ENCODE peak calls at places on chromosomes 3 and 15, in eight cellular contexts. One of them, this sample, is unnamed.
A peak's percentile ranks its signal among the peaks of the same experiment; 100 is the strongest.

GRCh38 chr3:53187430-53187829 is 26.4 kb downstream of the PRKCD start:
- DNase-seq in NCI-H774: no peak
- DNase-seq in activated CD4-positive, alpha-beta T cell treated with anti-CD3 and anti-CD28 coated beads, Interleukin-2, amount 50 U/mL, for 1 hour: no peak
- DNase-seq in A172: no peak
- DNase-seq in non-pigmented ciliary epithelial cell: no peak
- DNase-seq in WTC11: no peak
- DNase-seq in dermis microvascular lymphatic vessel endothelial cell: no peak
- DNase-seq in foreskin melanocyte: no peak
- DNase-seq in this sample: no peak

GRCh38 chr3:114411292-114411691 is 117.5 kb downstream of the TIGIT start:
- DNase-seq in WTC11: no peak
- DNase-seq in dermis microvascular lymphatic vessel endothelial cell: peak; percentile 75
- DNase-seq in NCI-H774: no peak
- DNase-seq in foreskin melanocyte: peak; percentile 57
- DNase-seq in non-pigmented ciliary epithelial cell: no peak
- DNase-seq in A172: peak; percentile 24
- DNase-seq in activated CD4-positive, alpha-beta T cell treated with anti-CD3 and anti-CD28 coated beads, Interleukin-2, amount 50 U/mL, for 1 hour: no peak
- DNase-seq in this sample: peak; percentile 60

GRCh38 chr15:73386886-73387506 is 18.2 kb upstream of the HCN4 start:
- DNase-seq in dermis microvascular lymphatic vessel endothelial cell: no peak
- DNase-seq in activated CD4-positive, alpha-beta T cell treated with anti-CD3 and anti-CD28 coated beads, Interleukin-2, amount 50 U/mL, for 1 hour: no peak
- DNase-seq in foreskin melanocyte: no peak
- DNase-seq in A172: no peak
- DNase-seq in WTC11: peak; percentile 31
- DNase-seq in NCI-H774: no peak
- DNase-seq in non-pigmented ciliary epithelial cell: no peak
- DNase-seq in this sample: no peak

GRCh38 chr3:58135712-58136543 is 74.8 kb downstream of the DNASE1L3 start:
- DNase-seq in dermis microvascular lymphatic vessel endothelial cell: no peak
- DNase-seq in NCI-H774: no peak
- DNase-seq in WTC11: no peak
- DNase-seq in foreskin melanocyte: no peak
- DNase-seq in A172: no peak
- DNase-seq in activated CD4-positive, alpha-beta T cell treated with anti-CD3 and anti-CD28 coated beads, Interleukin-2, amount 50 U/mL, for 1 hour: no peak
- DNase-seq in non-pigmented ciliary epithelial cell: no peak
- DNase-seq in this sample: no peak

GRCh38 chr3:129016725-129017530 is 15.8 kb downstream of the EFCC1 start:
- DNase-seq in NCI-H774: no peak
- DNase-seq in A172: peak; percentile 27
- DNase-seq in non-pigmented ciliary epithelial cell: no peak
- DNase-seq in activated CD4-positive, alpha-beta T cell treated with anti-CD3 and anti-CD28 coated beads, Interleukin-2, amount 50 U/mL, for 1 hour: peak; percentile 26
- DNase-seq in dermis microvascular lymphatic vessel endothelial cell: peak; percentile 70
- DNase-seq in foreskin melanocyte: no peak
- DNase-seq in WTC11: no peak
- DNase-seq in this sample: no peak

GRCh38 chr3:101867521-101867920 is 18.2 kb downstream of the NFKBIZ start:
- DNase-seq in NCI-H774: no peak
- DNase-seq in A172: no peak
- DNase-seq in dermis microvascular lymphatic vessel endothelial cell: no peak
- DNase-seq in WTC11: no peak
- DNase-seq in activated CD4-positive, alpha-beta T cell treated with anti-CD3 and anti-CD28 coated beads, Interleukin-2, amount 50 U/mL, for 1 hour: no peak
- DNase-seq in foreskin melanocyte: no peak
- DNase-seq in non-pigmented ciliary epithelial cell: no peak
- DNase-seq in this sample: no peak

GRCh38 chr3:11558002-11558401 is 85.7 kb downstream of the VGLL4 start:
- DNase-seq in non-pigmented ciliary epithelial cell: peak; percentile 79
- DNase-seq in foreskin melanocyte: peak; percentile 52
- DNase-seq in NCI-H774: no peak
- DNase-seq in dermis microvascular lymphatic vessel endothelial cell: no peak
- DNase-seq in A172: peak; percentile 74
- DNase-seq in activated CD4-positive, alpha-beta T cell treated with anti-CD3 and anti-CD28 coated beads, Interleukin-2, amount 50 U/mL, for 1 hour: no peak
- DNase-seq in WTC11: no peak
- DNase-seq in this sample: peak; percentile 61

GRCh38 chr3:50605901-50606326 is 5.7 kb downstream of the CISH start:
- DNase-seq in non-pigmented ciliary epithelial cell: no peak
- DNase-seq in A172: no peak
- DNase-seq in dermis microvascular lymphatic vessel endothelial cell: no peak
- DNase-seq in foreskin melanocyte: no peak
- DNase-seq in NCI-H774: no peak
- DNase-seq in WTC11: no peak
- DNase-seq in activated CD4-positive, alpha-beta T cell treated with anti-CD3 and anti-CD28 coated beads, Interleukin-2, amount 50 U/mL, for 1 hour: no peak
- DNase-seq in this sample: no peak

GRCh38 chr3:111539351-111540331 is 2.4 kb upstream of the CD96 start:
- DNase-seq in activated CD4-positive, alpha-beta T cell treated with anti-CD3 and anti-CD28 coated beads, Interleukin-2, amount 50 U/mL, for 1 hour: peak; percentile 66
- DNase-seq in foreskin melanocyte: no peak
- DNase-seq in WTC11: peak; percentile 79
- DNase-seq in non-pigmented ciliary epithelial cell: no peak
- DNase-seq in dermis microvascular lymphatic vessel endothelial cell: peak; percentile 4
- DNase-seq in A172: peak; percentile 64
- DNase-seq in NCI-H774: peak; percentile 15
- DNase-seq in this sample: peak; percentile 58

GRCh38 chr15:58441376-58442070 is 9.7 kb downstream of the LIPC start:
- DNase-seq in WTC11: no peak
- DNase-seq in dermis microvascular lymphatic vessel endothelial cell: peak; percentile 36
- DNase-seq in activated CD4-positive, alpha-beta T cell treated with anti-CD3 and anti-CD28 coated beads, Interleukin-2, amount 50 U/mL, for 1 hour: no peak
- DNase-seq in non-pigmented ciliary epithelial cell: peak; percentile 43
- DNase-seq in A172: peak; percentile 39
- DNase-seq in NCI-H774: no peak
- DNase-seq in foreskin melanocyte: no peak
- DNase-seq in this sample: peak; percentile 79

GRCh38 chr3:139339219-139339906 is 4.5 kb upstream of the MRPS22 start:
- DNase-seq in NCI-H774: no peak
- DNase-seq in foreskin melanocyte: no peak
- DNase-seq in dermis microvascular lymphatic vessel endothelial cell: no peak
- DNase-seq in A172: peak; percentile 45
- DNase-seq in activated CD4-positive, alpha-beta T cell treated with anti-CD3 and anti-CD28 coated beads, Interleukin-2, amount 50 U/mL, for 1 hour: no peak
- DNase-seq in non-pigmented ciliary epithelial cell: peak; percentile 10
- DNase-seq in WTC11: no peak
- DNase-seq in this sample: no peak

GRCh38 chr3:194750409-194750808 is 64.7 kb downstream of the FAM43A start:
- DNase-seq in activated CD4-positive, alpha-beta T cell treated with anti-CD3 and anti-CD28 coated beads, Interleukin-2, amount 50 U/mL, for 1 hour: no peak
- DNase-seq in dermis microvascular lymphatic vessel endothelial cell: no peak
- DNase-seq in NCI-H774: no peak
- DNase-seq in WTC11: peak; percentile 39
- DNase-seq in foreskin melanocyte: no peak
- DNase-seq in A172: no peak
- DNase-seq in non-pigmented ciliary epithelial cell: no peak
- DNase-seq in this sample: no peak

GRCh38 chr3:11818033-11818432 is 28.7 kb downstream of the TAMM41 start:
- DNase-seq in non-pigmented ciliary epithelial cell: no peak
- DNase-seq in WTC11: no peak
- DNase-seq in A172: peak; percentile 30
- DNase-seq in dermis microvascular lymphatic vessel endothelial cell: no peak
- DNase-seq in activated CD4-positive, alpha-beta T cell treated with anti-CD3 and anti-CD28 coated beads, Interleukin-2, amount 50 U/mL, for 1 hour: no peak
- DNase-seq in foreskin melanocyte: peak; percentile 39
- DNase-seq in NCI-H774: no peak
- DNase-seq in this sample: no peak

GRCh38 chr3:8501388-8502131 is at the start of gene LMCD1:
- DNase-seq in dermis microvascular lymphatic vessel endothelial cell: peak; percentile 92
- DNase-seq in foreskin melanocyte: peak; percentile 92
- DNase-seq in NCI-H774: peak; percentile 94
- DNase-seq in activated CD4-positive, alpha-beta T cell treated with anti-CD3 and anti-CD28 coated beads, Interleukin-2, amount 50 U/mL, for 1 hour: peak; percentile 71
- DNase-seq in non-pigmented ciliary epithelial cell: peak; percentile 88
- DNase-seq in A172: peak; percentile 91
- DNase-seq in WTC11: peak; percentile 96
- DNase-seq in this sample: peak; percentile 94

GRCh38 chr3:10601857-10602230 is 96.5 kb upstream of the ATP2B2 start:
- DNase-seq in dermis microvascular lymphatic vessel endothelial cell: no peak
- DNase-seq in foreskin melanocyte: no peak
- DNase-seq in non-pigmented ciliary epithelial cell: no peak
- DNase-seq in A172: no peak
- DNase-seq in activated CD4-positive, alpha-beta T cell treated with anti-CD3 and anti-CD28 coated beads, Interleukin-2, amount 50 U/mL, for 1 hour: no peak
- DNase-seq in NCI-H774: no peak
- DNase-seq in WTC11: no peak
- DNase-seq in this sample: no peak

GRCh38 chr15:74633781-74634180 is 18.1 kb downstream of the CLK3 start:
- DNase-seq in foreskin melanocyte: no peak
- DNase-seq in A172: no peak
- DNase-seq in dermis microvascular lymphatic vessel endothelial cell: no peak
- DNase-seq in NCI-H774: no peak
- DNase-seq in activated CD4-positive, alpha-beta T cell treated with anti-CD3 and anti-CD28 coated beads, Interleukin-2, amount 50 U/mL, for 1 hour: no peak
- DNase-seq in WTC11: no peak
- DNase-seq in non-pigmented ciliary epithelial cell: no peak
- DNase-seq in this sample: no peak

GRCh38 chr3:176950743-176951142 is 246.5 kb downstream of the TBL1XR1 start:
- DNase-seq in foreskin melanocyte: no peak
- DNase-seq in WTC11: no peak
- DNase-seq in NCI-H774: no peak
- DNase-seq in non-pigmented ciliary epithelial cell: no peak
- DNase-seq in activated CD4-positive, alpha-beta T cell treated with anti-CD3 and anti-CD28 coated beads, Interleukin-2, amount 50 U/mL, for 1 hour: no peak
- DNase-seq in dermis microvascular lymphatic vessel endothelial cell: peak; percentile 79
- DNase-seq in A172: peak; percentile 84
- DNase-seq in this sample: no peak

GRCh38 chr15:70265986-70266385 is 168.3 kb upstream of the TLE3 start:
- DNase-seq in non-pigmented ciliary epithelial cell: no peak
- DNase-seq in activated CD4-positive, alpha-beta T cell treated with anti-CD3 and anti-CD28 coated beads, Interleukin-2, amount 50 U/mL, for 1 hour: no peak
- DNase-seq in WTC11: no peak
- DNase-seq in A172: no peak
- DNase-seq in NCI-H774: no peak
- DNase-seq in dermis microvascular lymphatic vessel endothelial cell: no peak
- DNase-seq in foreskin melanocyte: no peak
- DNase-seq in this sample: no peak

GRCh38 chr3:191329654-191330308 is 545 bp downstream of the UTS2B start:
- DNase-seq in non-pigmented ciliary epithelial cell: no peak
- DNase-seq in activated CD4-positive, alpha-beta T cell treated with anti-CD3 and anti-CD28 coated beads, Interleukin-2, amount 50 U/mL, for 1 hour: no peak
- DNase-seq in NCI-H774: peak; percentile 66
- DNase-seq in A172: peak; percentile 35
- DNase-seq in foreskin melanocyte: peak; percentile 48
- DNase-seq in WTC11: peak; percentile 57
- DNase-seq in dermis microvascular lymphatic vessel endothelial cell: no peak
- DNase-seq in this sample: peak; percentile 63

GRCh38 chr3:41460736-41461135 is 261.4 kb downstream of the CTNNB1 start:
- DNase-seq in A172: no peak
- DNase-seq in foreskin melanocyte: no peak
- DNase-seq in activated CD4-positive, alpha-beta T cell treated with anti-CD3 and anti-CD28 coated beads, Interleukin-2, amount 50 U/mL, for 1 hour: no peak
- DNase-seq in dermis microvascular lymphatic vessel endothelial cell: no peak
- DNase-seq in NCI-H774: no peak
- DNase-seq in WTC11: no peak
- DNase-seq in non-pigmented ciliary epithelial cell: no peak
- DNase-seq in this sample: no peak

GRCh38 chr3:129517516-129517915 is 10.9 kb upstream of the RHO start:
- DNase-seq in NCI-H774: no peak
- DNase-seq in non-pigmented ciliary epithelial cell: no peak
- DNase-seq in dermis microvascular lymphatic vessel endothelial cell: no peak
- DNase-seq in WTC11: no peak
- DNase-seq in activated CD4-positive, alpha-beta T cell treated with anti-CD3 and anti-CD28 coated beads, Interleukin-2, amount 50 U/mL, for 1 hour: no peak
- DNase-seq in A172: no peak
- DNase-seq in foreskin melanocyte: no peak
- DNase-seq in this sample: no peak

GRCh38 chr3:75906555-75907112 is 121.3 kb upstream of the ZNF717 start:
- DNase-seq in A172: no peak
- DNase-seq in NCI-H774: no peak
- DNase-seq in foreskin melanocyte: no peak
- DNase-seq in WTC11: peak; percentile 87
- DNase-seq in dermis microvascular lymphatic vessel endothelial cell: no peak
- DNase-seq in activated CD4-positive, alpha-beta T cell treated with anti-CD3 and anti-CD28 coated beads, Interleukin-2, amount 50 U/mL, for 1 hour: no peak
- DNase-seq in non-pigmented ciliary epithelial cell: peak; percentile 9
- DNase-seq in this sample: no peak

GRCh38 chr3:24508423-24508839 is 13.8 kb upstream of the THRB start:
- DNase-seq in WTC11: no peak
- DNase-seq in dermis microvascular lymphatic vessel endothelial cell: no peak
- DNase-seq in non-pigmented ciliary epithelial cell: no peak
- DNase-seq in activated CD4-positive, alpha-beta T cell treated with anti-CD3 and anti-CD28 coated beads, Interleukin-2, amount 50 U/mL, for 1 hour: no peak
- DNase-seq in A172: peak; percentile 28
- DNase-seq in NCI-H774: peak; percentile 45
- DNase-seq in foreskin melanocyte: no peak
- DNase-seq in this sample: no peak

GRCh38 chr3:99662838-99663570 is 24.6 kb downstream of the COL8A1 start:
- DNase-seq in activated CD4-positive, alpha-beta T cell treated with anti-CD3 and anti-CD28 coated beads, Interleukin-2, amount 50 U/mL, for 1 hour: no peak
- DNase-seq in foreskin melanocyte: no peak
- DNase-seq in WTC11: peak; percentile 17
- DNase-seq in dermis microvascular lymphatic vessel endothelial cell: peak; percentile 35
- DNase-seq in NCI-H774: no peak
- DNase-seq in A172: no peak
- DNase-seq in non-pigmented ciliary epithelial cell: no peak
- DNase-seq in this sample: no peak

GRCh38 chr3:80993241-80993945 is 768.1 kb downstream of the GBE1 start:
- DNase-seq in foreskin melanocyte: no peak
- DNase-seq in WTC11: no peak
- DNase-seq in A172: no peak
- DNase-seq in dermis microvascular lymphatic vessel endothelial cell: no peak
- DNase-seq in non-pigmented ciliary epithelial cell: no peak
- DNase-seq in activated CD4-positive, alpha-beta T cell treated with anti-CD3 and anti-CD28 coated beads, Interleukin-2, amount 50 U/mL, for 1 hour: no peak
- DNase-seq in NCI-H774: no peak
- DNase-seq in this sample: no peak

GRCh38 chr3:127053026-127053425 is 70.1 kb downstream of the PLXNA1 start:
- DNase-seq in foreskin melanocyte: no peak
- DNase-seq in activated CD4-positive, alpha-beta T cell treated with anti-CD3 and anti-CD28 coated beads, Interleukin-2, amount 50 U/mL, for 1 hour: no peak
- DNase-seq in A172: no peak
- DNase-seq in NCI-H774: no peak
- DNase-seq in non-pigmented ciliary epithelial cell: no peak
- DNase-seq in WTC11: no peak
- DNase-seq in dermis microvascular lymphatic vessel endothelial cell: no peak
- DNase-seq in this sample: no peak

GRCh38 chr3:162171970-162172369 is 675.4 kb downstream of the OTOL1 start:
- DNase-seq in foreskin melanocyte: no peak
- DNase-seq in NCI-H774: no peak
- DNase-seq in non-pigmented ciliary epithelial cell: no peak
- DNase-seq in WTC11: no peak
- DNase-seq in A172: no peak
- DNase-seq in activated CD4-positive, alpha-beta T cell treated with anti-CD3 and anti-CD28 coated beads, Interleukin-2, amount 50 U/mL, for 1 hour: no peak
- DNase-seq in dermis microvascular lymphatic vessel endothelial cell: no peak
- DNase-seq in this sample: no peak

GRCh38 chr3:56369914-56370313 is 98.4 kb downstream of the ERC2 start:
- DNase-seq in non-pigmented ciliary epithelial cell: no peak
- DNase-seq in WTC11: no peak
- DNase-seq in activated CD4-positive, alpha-beta T cell treated with anti-CD3 and anti-CD28 coated beads, Interleukin-2, amount 50 U/mL, for 1 hour: no peak
- DNase-seq in A172: no peak
- DNase-seq in NCI-H774: no peak
- DNase-seq in dermis microvascular lymphatic vessel endothelial cell: no peak
- DNase-seq in foreskin melanocyte: no peak
- DNase-seq in this sample: no peak

This sample was measured in SJSA1.